ENCODE peak calls at places on chromosomes 1 and 21, in seven cellular contexts. One of them, this sample, is unnamed.

GRCh38 chr21:32192291-32192690 is 86.6 kb downstream of the MIS18A start:
- DNase-seq in erythroblast: no peak
- DNase-seq in activated naive CD4-positive, alpha-beta T cell: no peak
- DNase-seq in T-cell: no peak
- DNase-seq in iPS DF 6.9: no peak
- DNase-seq in hepatic stellate cell: no peak
- DNase-seq in heart left ventricle: no peak
- DNase-seq in this sample: no peak

GRCh38 chr1:236338096-236338495 is 56.0 kb upstream of the EDARADD start:
- DNase-seq in heart left ventricle: no peak
- DNase-seq in T-cell: no peak
- DNase-seq in erythroblast: no peak
- DNase-seq in hepatic stellate cell: peak
- DNase-seq in iPS DF 6.9: no peak
- DNase-seq in activated naive CD4-positive, alpha-beta T cell: no peak
- DNase-seq in this sample: no peak

GRCh38 chr1:164630626-164631396 is 71.8 kb downstream of the PBX1 start:
- DNase-seq in hepatic stellate cell: no peak
- DNase-seq in T-cell: no peak
- DNase-seq in activated naive CD4-positive, alpha-beta T cell: no peak
- DNase-seq in iPS DF 6.9: no peak
- DNase-seq in heart left ventricle: no peak
- DNase-seq in erythroblast: no peak
- DNase-seq in this sample: no peak

GRCh38 chr1:228921473-228921872 is 186.2 kb downstream of the RHOU start:
- DNase-seq in erythroblast: no peak
- DNase-seq in T-cell: no peak
- DNase-seq in activated naive CD4-positive, alpha-beta T cell: no peak
- DNase-seq in hepatic stellate cell: no peak
- DNase-seq in iPS DF 6.9: no peak
- DNase-seq in heart left ventricle: no peak
- DNase-seq in this sample: no peak

GRCh38 chr1:206002833-206003532 is at the start of gene RAB7B:
- DNase-seq in heart left ventricle: peak
- DNase-seq in T-cell: no peak
- DNase-seq in erythroblast: no peak
- DNase-seq in hepatic stellate cell: peak
- DNase-seq in activated naive CD4-positive, alpha-beta T cell: no peak
- DNase-seq in iPS DF 6.9: no peak
- DNase-seq in this sample: peak

GRCh38 chr1:27885114-27885528 is 12.8 kb downstream of the THEMIS2 start:
- DNase-seq in iPS DF 6.9: no peak
- DNase-seq in erythroblast: no peak
- DNase-seq in activated naive CD4-positive, alpha-beta T cell: no peak
- DNase-seq in T-cell: no peak
- DNase-seq in heart left ventricle: no peak
- DNase-seq in hepatic stellate cell: no peak
- DNase-seq in this sample: no peak

GRCh38 chr21:43203523-43204080 is 34.8 kb downstream of the CRYAA start:
- DNase-seq in erythroblast: no peak
- DNase-seq in iPS DF 6.9: no peak
- DNase-seq in heart left ventricle: no peak
- DNase-seq in activated naive CD4-positive, alpha-beta T cell: no peak
- DNase-seq in hepatic stellate cell: no peak
- DNase-seq in T-cell: no peak
- DNase-seq in this sample: peak

GRCh38 chr1:228267962-228268890 is 60.4 kb downstream of the OBSCN start:
- DNase-seq in erythroblast: no peak
- DNase-seq in hepatic stellate cell: no peak
- DNase-seq in heart left ventricle: peak
- DNase-seq in activated naive CD4-positive, alpha-beta T cell: no peak
- DNase-seq in T-cell: no peak
- DNase-seq in iPS DF 6.9: no peak
- DNase-seq in this sample: peak

GRCh38 chr1:230987446-230987845 is 8.6 kb downstream of the ARV1 start:
- DNase-seq in heart left ventricle: no peak
- DNase-seq in T-cell: no peak
- DNase-seq in iPS DF 6.9: no peak
- DNase-seq in hepatic stellate cell: no peak
- DNase-seq in erythroblast: no peak
- DNase-seq in activated naive CD4-positive, alpha-beta T cell: no peak
- DNase-seq in this sample: no peak

GRCh38 chr1:209095627-209096595 is 487.6 kb upstream of the CAMK1G start:
- DNase-seq in activated naive CD4-positive, alpha-beta T cell: no peak
- DNase-seq in iPS DF 6.9: no peak
- DNase-seq in heart left ventricle: no peak
- DNase-seq in T-cell: no peak
- DNase-seq in erythroblast: no peak
- DNase-seq in hepatic stellate cell: no peak
- DNase-seq in this sample: no peak

GRCh38 chr1:231808990-231809389 is 182.4 kb downstream of the DISC1 start:
- DNase-seq in hepatic stellate cell: peak
- DNase-seq in T-cell: no peak
- DNase-seq in erythroblast: peak
- DNase-seq in iPS DF 6.9: no peak
- DNase-seq in heart left ventricle: no peak
- DNase-seq in activated naive CD4-positive, alpha-beta T cell: no peak
- DNase-seq in this sample: peak

GRCh38 chr1:145997156-145998023 is 1.0 kb upstream of the TXNIP start:
- DNase-seq in erythroblast: peak
- DNase-seq in activated naive CD4-positive, alpha-beta T cell: no peak
- DNase-seq in heart left ventricle: peak
- DNase-seq in iPS DF 6.9: no peak
- DNase-seq in hepatic stellate cell: no peak
- DNase-seq in T-cell: peak
- DNase-seq in this sample: no peak

This sample was measured in endodermal cell.